ENCODE peak calls at places on chromosome 2, in ten cellular contexts. One of them, this sample, is unnamed.

GRCh38 chr2:73707058-73707457 is 30.1 kb downstream of the TPRKB start:
- DNase-seq in GM23248: no peak
- DNase-seq in NCI-H1105 treated with DMSO at 0.1 percent for 48 hours: no peak
- DNase-seq in upper lobe of left lung: no peak
- DNase-seq in choroid plexus epithelial cell: no peak
- DNase-seq in HEK293T: no peak
- DNase-seq in central memory CD4-positive, alpha-beta T cell: no peak
- DNase-seq in stimulated activated naive B cell treated with anti-CD40 and anti-IgM and Interleukin-4, amounts not matched to agents 10 μg/mL and 1 μg/mL and 100 μg/mL, for 72 hours: no peak
- DNase-seq in AG09319: no peak
- DNase-seq in activated effector memory CD4-positive, alpha-beta T cell treated with Interleukin-2 at 50 U/mL for 16 hours: no peak
- DNase-seq in this sample: no peak

GRCh38 chr2:191202881-191203397 is 42.3 kb upstream of the MYO1B start:
- DNase-seq in stimulated activated naive B cell treated with anti-CD40 and anti-IgM and Interleukin-4, amounts not matched to agents 10 μg/mL and 1 μg/mL and 100 μg/mL, for 72 hours: no peak
- DNase-seq in GM23248: peak
- DNase-seq in upper lobe of left lung: no peak
- DNase-seq in AG09319: no peak
- DNase-seq in activated effector memory CD4-positive, alpha-beta T cell treated with Interleukin-2 at 50 U/mL for 16 hours: no peak
- DNase-seq in central memory CD4-positive, alpha-beta T cell: no peak
- DNase-seq in HEK293T: no peak
- DNase-seq in NCI-H1105 treated with DMSO at 0.1 percent for 48 hours: no peak
- DNase-seq in choroid plexus epithelial cell: no peak
- DNase-seq in this sample: no peak

GRCh38 chr2:26692814-26693286 is 328 bp downstream of the KCNK3 start:
- DNase-seq in choroid plexus epithelial cell: peak
- DNase-seq in upper lobe of left lung: peak
- DNase-seq in activated effector memory CD4-positive, alpha-beta T cell treated with Interleukin-2 at 50 U/mL for 16 hours: no peak
- DNase-seq in central memory CD4-positive, alpha-beta T cell: no peak
- DNase-seq in GM23248: peak
- DNase-seq in NCI-H1105 treated with DMSO at 0.1 percent for 48 hours: peak
- DNase-seq in HEK293T: peak
- DNase-seq in stimulated activated naive B cell treated with anti-CD40 and anti-IgM and Interleukin-4, amounts not matched to agents 10 μg/mL and 1 μg/mL and 100 μg/mL, for 72 hours: no peak
- DNase-seq in AG09319: no peak
- DNase-seq in this sample: no peak

GRCh38 chr2:207617011-207617671 is 8.1 kb downstream of the METTL21A start:
- DNase-seq in activated effector memory CD4-positive, alpha-beta T cell treated with Interleukin-2 at 50 U/mL for 16 hours: no peak
- DNase-seq in NCI-H1105 treated with DMSO at 0.1 percent for 48 hours: no peak
- DNase-seq in choroid plexus epithelial cell: peak
- DNase-seq in AG09319: no peak
- DNase-seq in stimulated activated naive B cell treated with anti-CD40 and anti-IgM and Interleukin-4, amounts not matched to agents 10 μg/mL and 1 μg/mL and 100 μg/mL, for 72 hours: no peak
- DNase-seq in central memory CD4-positive, alpha-beta T cell: no peak
- DNase-seq in GM23248: peak
- DNase-seq in HEK293T: no peak
- DNase-seq in upper lobe of left lung: no peak
- DNase-seq in this sample: no peak

GRCh38 chr2:241835605-241836004 is 23.1 kb downstream of the PDCD1 start:
- DNase-seq in NCI-H1105 treated with DMSO at 0.1 percent for 48 hours: no peak
- DNase-seq in HEK293T: no peak
- DNase-seq in AG09319: no peak
- DNase-seq in GM23248: no peak
- DNase-seq in activated effector memory CD4-positive, alpha-beta T cell treated with Interleukin-2 at 50 U/mL for 16 hours: no peak
- DNase-seq in choroid plexus epithelial cell: no peak
- DNase-seq in upper lobe of left lung: no peak
- DNase-seq in central memory CD4-positive, alpha-beta T cell: no peak
- DNase-seq in stimulated activated naive B cell treated with anti-CD40 and anti-IgM and Interleukin-4, amounts not matched to agents 10 μg/mL and 1 μg/mL and 100 μg/mL, for 72 hours: no peak
- DNase-seq in this sample: no peak

GRCh38 chr2:222796413-222797103 is 64.3 kb upstream of the ACSL3 start:
- DNase-seq in AG09319: no peak
- DNase-seq in GM23248: no peak
- DNase-seq in upper lobe of left lung: no peak
- DNase-seq in stimulated activated naive B cell treated with anti-CD40 and anti-IgM and Interleukin-4, amounts not matched to agents 10 μg/mL and 1 μg/mL and 100 μg/mL, for 72 hours: no peak
- DNase-seq in activated effector memory CD4-positive, alpha-beta T cell treated with Interleukin-2 at 50 U/mL for 16 hours: no peak
- DNase-seq in choroid plexus epithelial cell: peak
- DNase-seq in central memory CD4-positive, alpha-beta T cell: no peak
- DNase-seq in NCI-H1105 treated with DMSO at 0.1 percent for 48 hours: no peak
- DNase-seq in HEK293T: no peak
- DNase-seq in this sample: no peak

GRCh38 chr2:161417428-161418274 is 1.6 kb downstream of the TBR1 start:
- DNase-seq in HEK293T: no peak
- DNase-seq in NCI-H1105 treated with DMSO at 0.1 percent for 48 hours: peak
- DNase-seq in choroid plexus epithelial cell: no peak
- DNase-seq in GM23248: no peak
- DNase-seq in upper lobe of left lung: no peak
- DNase-seq in stimulated activated naive B cell treated with anti-CD40 and anti-IgM and Interleukin-4, amounts not matched to agents 10 μg/mL and 1 μg/mL and 100 μg/mL, for 72 hours: no peak
- DNase-seq in central memory CD4-positive, alpha-beta T cell: no peak
- DNase-seq in activated effector memory CD4-positive, alpha-beta T cell treated with Interleukin-2 at 50 U/mL for 16 hours: no peak
- DNase-seq in AG09319: no peak
- DNase-seq in this sample: no peak

GRCh38 chr2:1825046-1825445 is 80.7 kb upstream of the PXDN start:
- DNase-seq in GM23248: no peak
- DNase-seq in upper lobe of left lung: no peak
- DNase-seq in AG09319: no peak
- DNase-seq in central memory CD4-positive, alpha-beta T cell: no peak
- DNase-seq in stimulated activated naive B cell treated with anti-CD40 and anti-IgM and Interleukin-4, amounts not matched to agents 10 μg/mL and 1 μg/mL and 100 μg/mL, for 72 hours: no peak
- DNase-seq in choroid plexus epithelial cell: no peak
- DNase-seq in NCI-H1105 treated with DMSO at 0.1 percent for 48 hours: no peak
- DNase-seq in activated effector memory CD4-positive, alpha-beta T cell treated with Interleukin-2 at 50 U/mL for 16 hours: no peak
- DNase-seq in HEK293T: no peak
- DNase-seq in this sample: no peak

GRCh38 chr2:199455533-199456382 is 2.0 kb downstream of the SATB2 start:
- DNase-seq in choroid plexus epithelial cell: peak
- DNase-seq in activated effector memory CD4-positive, alpha-beta T cell treated with Interleukin-2 at 50 U/mL for 16 hours: no peak
- DNase-seq in GM23248: peak
- DNase-seq in upper lobe of left lung: peak
- DNase-seq in central memory CD4-positive, alpha-beta T cell: no peak
- DNase-seq in AG09319: no peak
- DNase-seq in NCI-H1105 treated with DMSO at 0.1 percent for 48 hours: peak
- DNase-seq in HEK293T: no peak
- DNase-seq in stimulated activated naive B cell treated with anti-CD40 and anti-IgM and Interleukin-4, amounts not matched to agents 10 μg/mL and 1 μg/mL and 100 μg/mL, for 72 hours: peak
- DNase-seq in this sample: peak

GRCh38 chr2:62719757-62720156 is 14.2 kb downstream of the EHBP1 start:
- DNase-seq in NCI-H1105 treated with DMSO at 0.1 percent for 48 hours: no peak
- DNase-seq in central memory CD4-positive, alpha-beta T cell: no peak
- DNase-seq in choroid plexus epithelial cell: no peak
- DNase-seq in AG09319: no peak
- DNase-seq in HEK293T: no peak
- DNase-seq in GM23248: no peak
- DNase-seq in stimulated activated naive B cell treated with anti-CD40 and anti-IgM and Interleukin-4, amounts not matched to agents 10 μg/mL and 1 μg/mL and 100 μg/mL, for 72 hours: no peak
- DNase-seq in upper lobe of left lung: no peak
- DNase-seq in activated effector memory CD4-positive, alpha-beta T cell treated with Interleukin-2 at 50 U/mL for 16 hours: no peak
- DNase-seq in this sample: no peak

GRCh38 chr2:10309286-10309685 is 6.6 kb downstream of the HPCAL1 start:
- DNase-seq in AG09319: no peak
- DNase-seq in upper lobe of left lung: no peak
- DNase-seq in activated effector memory CD4-positive, alpha-beta T cell treated with Interleukin-2 at 50 U/mL for 16 hours: no peak
- DNase-seq in GM23248: no peak
- DNase-seq in stimulated activated naive B cell treated with anti-CD40 and anti-IgM and Interleukin-4, amounts not matched to agents 10 μg/mL and 1 μg/mL and 100 μg/mL, for 72 hours: no peak
- DNase-seq in central memory CD4-positive, alpha-beta T cell: no peak
- DNase-seq in HEK293T: no peak
- DNase-seq in choroid plexus epithelial cell: no peak
- DNase-seq in NCI-H1105 treated with DMSO at 0.1 percent for 48 hours: no peak
- DNase-seq in this sample: no peak

GRCh38 chr2:1282552-1282951 is 130.7 kb upstream of the TPO start:
- DNase-seq in central memory CD4-positive, alpha-beta T cell: no peak
- DNase-seq in activated effector memory CD4-positive, alpha-beta T cell treated with Interleukin-2 at 50 U/mL for 16 hours: no peak
- DNase-seq in HEK293T: no peak
- DNase-seq in stimulated activated naive B cell treated with anti-CD40 and anti-IgM and Interleukin-4, amounts not matched to agents 10 μg/mL and 1 μg/mL and 100 μg/mL, for 72 hours: no peak
- DNase-seq in AG09319: no peak
- DNase-seq in upper lobe of left lung: peak
- DNase-seq in choroid plexus epithelial cell: no peak
- DNase-seq in NCI-H1105 treated with DMSO at 0.1 percent for 48 hours: no peak
- DNase-seq in GM23248: no peak
- DNase-seq in this sample: no peak

GRCh38 chr2:214484239-214484638 is 73.4 kb downstream of the VWC2L start:
- DNase-seq in activated effector memory CD4-positive, alpha-beta T cell treated with Interleukin-2 at 50 U/mL for 16 hours: no peak
- DNase-seq in central memory CD4-positive, alpha-beta T cell: no peak
- DNase-seq in GM23248: no peak
- DNase-seq in NCI-H1105 treated with DMSO at 0.1 percent for 48 hours: peak
- DNase-seq in upper lobe of left lung: no peak
- DNase-seq in AG09319: no peak
- DNase-seq in stimulated activated naive B cell treated with anti-CD40 and anti-IgM and Interleukin-4, amounts not matched to agents 10 μg/mL and 1 μg/mL and 100 μg/mL, for 72 hours: no peak
- DNase-seq in choroid plexus epithelial cell: no peak
- DNase-seq in HEK293T: no peak
- DNase-seq in this sample: no peak

GRCh38 chr2:217887841-217888665 is 114.7 kb downstream of the TNS1 start:
- DNase-seq in central memory CD4-positive, alpha-beta T cell: no peak
- DNase-seq in activated effector memory CD4-positive, alpha-beta T cell treated with Interleukin-2 at 50 U/mL for 16 hours: no peak
- DNase-seq in upper lobe of left lung: no peak
- DNase-seq in HEK293T: no peak
- DNase-seq in AG09319: no peak
- DNase-seq in GM23248: peak
- DNase-seq in NCI-H1105 treated with DMSO at 0.1 percent for 48 hours: no peak
- DNase-seq in choroid plexus epithelial cell: peak
- DNase-seq in stimulated activated naive B cell treated with anti-CD40 and anti-IgM and Interleukin-4, amounts not matched to agents 10 μg/mL and 1 μg/mL and 100 μg/mL, for 72 hours: no peak
- DNase-seq in this sample: no peak

GRCh38 chr2:126890136-126890961 is 8.3 kb upstream of the TEX51 start:
- DNase-seq in choroid plexus epithelial cell: no peak
- DNase-seq in activated effector memory CD4-positive, alpha-beta T cell treated with Interleukin-2 at 50 U/mL for 16 hours: no peak
- DNase-seq in AG09319: no peak
- DNase-seq in central memory CD4-positive, alpha-beta T cell: no peak
- DNase-seq in NCI-H1105 treated with DMSO at 0.1 percent for 48 hours: no peak
- DNase-seq in HEK293T: no peak
- DNase-seq in GM23248: no peak
- DNase-seq in stimulated activated naive B cell treated with anti-CD40 and anti-IgM and Interleukin-4, amounts not matched to agents 10 μg/mL and 1 μg/mL and 100 μg/mL, for 72 hours: no peak
- DNase-seq in upper lobe of left lung: no peak
- DNase-seq in this sample: no peak

GRCh38 chr2:71945133-71945959 is 202.3 kb downstream of the CYP26B1 start:
- DNase-seq in HEK293T: no peak
- DNase-seq in NCI-H1105 treated with DMSO at 0.1 percent for 48 hours: no peak
- DNase-seq in AG09319: no peak
- DNase-seq in central memory CD4-positive, alpha-beta T cell: no peak
- DNase-seq in GM23248: no peak
- DNase-seq in activated effector memory CD4-positive, alpha-beta T cell treated with Interleukin-2 at 50 U/mL for 16 hours: no peak
- DNase-seq in choroid plexus epithelial cell: no peak
- DNase-seq in stimulated activated naive B cell treated with anti-CD40 and anti-IgM and Interleukin-4, amounts not matched to agents 10 μg/mL and 1 μg/mL and 100 μg/mL, for 72 hours: no peak
- DNase-seq in upper lobe of left lung: no peak
- DNase-seq in this sample: no peak

GRCh38 chr2:28643911-28644334 is 107.7 kb upstream of the PPP1CB start:
- DNase-seq in activated effector memory CD4-positive, alpha-beta T cell treated with Interleukin-2 at 50 U/mL for 16 hours: no peak
- DNase-seq in stimulated activated naive B cell treated with anti-CD40 and anti-IgM and Interleukin-4, amounts not matched to agents 10 μg/mL and 1 μg/mL and 100 μg/mL, for 72 hours: no peak
- DNase-seq in HEK293T: no peak
- DNase-seq in central memory CD4-positive, alpha-beta T cell: no peak
- DNase-seq in NCI-H1105 treated with DMSO at 0.1 percent for 48 hours: no peak
- DNase-seq in upper lobe of left lung: no peak
- DNase-seq in choroid plexus epithelial cell: peak
- DNase-seq in GM23248: peak
- DNase-seq in AG09319: no peak
- DNase-seq in this sample: no peak

GRCh38 chr2:41892486-41892885 is 155.3 kb upstream of the PKDCC start:
- DNase-seq in HEK293T: no peak
- DNase-seq in NCI-H1105 treated with DMSO at 0.1 percent for 48 hours: no peak
- DNase-seq in central memory CD4-positive, alpha-beta T cell: no peak
- DNase-seq in choroid plexus epithelial cell: peak
- DNase-seq in activated effector memory CD4-positive, alpha-beta T cell treated with Interleukin-2 at 50 U/mL for 16 hours: no peak
- DNase-seq in stimulated activated naive B cell treated with anti-CD40 and anti-IgM and Interleukin-4, amounts not matched to agents 10 μg/mL and 1 μg/mL and 100 μg/mL, for 72 hours: no peak
- DNase-seq in AG09319: no peak
- DNase-seq in upper lobe of left lung: no peak
- DNase-seq in GM23248: no peak
- DNase-seq in this sample: no peak

GRCh38 chr2:8607591-8607990 is 74.3 kb upstream of the ID2 start:
- DNase-seq in HEK293T: no peak
- DNase-seq in GM23248: peak
- DNase-seq in central memory CD4-positive, alpha-beta T cell: no peak
- DNase-seq in activated effector memory CD4-positive, alpha-beta T cell treated with Interleukin-2 at 50 U/mL for 16 hours: no peak
- DNase-seq in stimulated activated naive B cell treated with anti-CD40 and anti-IgM and Interleukin-4, amounts not matched to agents 10 μg/mL and 1 μg/mL and 100 μg/mL, for 72 hours: no peak
- DNase-seq in upper lobe of left lung: no peak
- DNase-seq in NCI-H1105 treated with DMSO at 0.1 percent for 48 hours: no peak
- DNase-seq in AG09319: peak
- DNase-seq in choroid plexus epithelial cell: peak
- DNase-seq in this sample: no peak

GRCh38 chr2:237473474-237474453 is 13.3 kb upstream of the MLPH start:
- DNase-seq in choroid plexus epithelial cell: peak
- DNase-seq in HEK293T: no peak
- DNase-seq in upper lobe of left lung: peak
- DNase-seq in AG09319: no peak
- DNase-seq in GM23248: peak
- DNase-seq in activated effector memory CD4-positive, alpha-beta T cell treated with Interleukin-2 at 50 U/mL for 16 hours: no peak
- DNase-seq in central memory CD4-positive, alpha-beta T cell: no peak
- DNase-seq in stimulated activated naive B cell treated with anti-CD40 and anti-IgM and Interleukin-4, amounts not matched to agents 10 μg/mL and 1 μg/mL and 100 μg/mL, for 72 hours: no peak
- DNase-seq in NCI-H1105 treated with DMSO at 0.1 percent for 48 hours: no peak
- DNase-seq in this sample: no peak

GRCh38 chr2:173090291-173090877 is 14.7 kb downstream of the MAP3K20 start:
- DNase-seq in AG09319: peak
- DNase-seq in GM23248: peak
- DNase-seq in HEK293T: no peak
- DNase-seq in activated effector memory CD4-positive, alpha-beta T cell treated with Interleukin-2 at 50 U/mL for 16 hours: no peak
- DNase-seq in central memory CD4-positive, alpha-beta T cell: no peak
- DNase-seq in upper lobe of left lung: no peak
- DNase-seq in NCI-H1105 treated with DMSO at 0.1 percent for 48 hours: no peak
- DNase-seq in stimulated activated naive B cell treated with anti-CD40 and anti-IgM and Interleukin-4, amounts not matched to agents 10 μg/mL and 1 μg/mL and 100 μg/mL, for 72 hours: no peak
- DNase-seq in choroid plexus epithelial cell: peak
- DNase-seq in this sample: no peak

GRCh38 chr2:24304098-24304497 is 56.2 kb downstream of the ITSN2 start:
- DNase-seq in AG09319: peak
- DNase-seq in GM23248: peak
- DNase-seq in upper lobe of left lung: no peak
- DNase-seq in choroid plexus epithelial cell: peak
- DNase-seq in HEK293T: no peak
- DNase-seq in stimulated activated naive B cell treated with anti-CD40 and anti-IgM and Interleukin-4, amounts not matched to agents 10 μg/mL and 1 μg/mL and 100 μg/mL, for 72 hours: no peak
- DNase-seq in activated effector memory CD4-positive, alpha-beta T cell treated with Interleukin-2 at 50 U/mL for 16 hours: no peak
- DNase-seq in NCI-H1105 treated with DMSO at 0.1 percent for 48 hours: peak
- DNase-seq in central memory CD4-positive, alpha-beta T cell: no peak
- DNase-seq in this sample: no peak

GRCh38 chr2:241148239-241148638 is 1.0 kb downstream of the PASK start:
- DNase-seq in NCI-H1105 treated with DMSO at 0.1 percent for 48 hours: no peak
- DNase-seq in central memory CD4-positive, alpha-beta T cell: no peak
- DNase-seq in upper lobe of left lung: no peak
- DNase-seq in choroid plexus epithelial cell: no peak
- DNase-seq in activated effector memory CD4-positive, alpha-beta T cell treated with Interleukin-2 at 50 U/mL for 16 hours: no peak
- DNase-seq in AG09319: no peak
- DNase-seq in HEK293T: no peak
- DNase-seq in stimulated activated naive B cell treated with anti-CD40 and anti-IgM and Interleukin-4, amounts not matched to agents 10 μg/mL and 1 μg/mL and 100 μg/mL, for 72 hours: no peak
- DNase-seq in GM23248: no peak
- DNase-seq in this sample: peak

GRCh38 chr2:223969856-223970255 is 12.6 kb downstream of the MRPL44 start:
- DNase-seq in activated effector memory CD4-positive, alpha-beta T cell treated with Interleukin-2 at 50 U/mL for 16 hours: no peak
- DNase-seq in stimulated activated naive B cell treated with anti-CD40 and anti-IgM and Interleukin-4, amounts not matched to agents 10 μg/mL and 1 μg/mL and 100 μg/mL, for 72 hours: no peak
- DNase-seq in central memory CD4-positive, alpha-beta T cell: no peak
- DNase-seq in NCI-H1105 treated with DMSO at 0.1 percent for 48 hours: no peak
- DNase-seq in upper lobe of left lung: no peak
- DNase-seq in choroid plexus epithelial cell: peak
- DNase-seq in GM23248: peak
- DNase-seq in AG09319: no peak
- DNase-seq in HEK293T: no peak
- DNase-seq in this sample: no peak

GRCh38 chr2:75403991-75404428 is 156.7 kb downstream of the EVA1A start:
- DNase-seq in HEK293T: peak
- DNase-seq in NCI-H1105 treated with DMSO at 0.1 percent for 48 hours: peak
- DNase-seq in AG09319: peak
- DNase-seq in upper lobe of left lung: no peak
- DNase-seq in GM23248: peak
- DNase-seq in stimulated activated naive B cell treated with anti-CD40 and anti-IgM and Interleukin-4, amounts not matched to agents 10 μg/mL and 1 μg/mL and 100 μg/mL, for 72 hours: no peak
- DNase-seq in choroid plexus epithelial cell: peak
- DNase-seq in central memory CD4-positive, alpha-beta T cell: peak
- DNase-seq in activated effector memory CD4-positive, alpha-beta T cell treated with Interleukin-2 at 50 U/mL for 16 hours: no peak
- DNase-seq in this sample: peak

GRCh38 chr2:189639003-189639609 is 22.2 kb upstream of the ASNSD1 start:
- DNase-seq in NCI-H1105 treated with DMSO at 0.1 percent for 48 hours: no peak
- DNase-seq in upper lobe of left lung: no peak
- DNase-seq in choroid plexus epithelial cell: no peak
- DNase-seq in central memory CD4-positive, alpha-beta T cell: no peak
- DNase-seq in activated effector memory CD4-positive, alpha-beta T cell treated with Interleukin-2 at 50 U/mL for 16 hours: no peak
- DNase-seq in AG09319: no peak
- DNase-seq in HEK293T: no peak
- DNase-seq in GM23248: peak
- DNase-seq in stimulated activated naive B cell treated with anti-CD40 and anti-IgM and Interleukin-4, amounts not matched to agents 10 μg/mL and 1 μg/mL and 100 μg/mL, for 72 hours: no peak
- DNase-seq in this sample: no peak

GRCh38 chr2:218286570-218287459 is 5.5 kb downstream of the TMBIM1 start:
- DNase-seq in AG09319: peak
- DNase-seq in activated effector memory CD4-positive, alpha-beta T cell treated with Interleukin-2 at 50 U/mL for 16 hours: peak
- DNase-seq in HEK293T: peak
- DNase-seq in central memory CD4-positive, alpha-beta T cell: peak
- DNase-seq in stimulated activated naive B cell treated with anti-CD40 and anti-IgM and Interleukin-4, amounts not matched to agents 10 μg/mL and 1 μg/mL and 100 μg/mL, for 72 hours: peak
- DNase-seq in GM23248: peak
- DNase-seq in choroid plexus epithelial cell: peak
- DNase-seq in NCI-H1105 treated with DMSO at 0.1 percent for 48 hours: no peak
- DNase-seq in upper lobe of left lung: no peak
- DNase-seq in this sample: peak

GRCh38 chr2:200756618-200757321 is 54.9 kb upstream of the BZW1 start:
- DNase-seq in AG09319: no peak
- DNase-seq in NCI-H1105 treated with DMSO at 0.1 percent for 48 hours: no peak
- DNase-seq in stimulated activated naive B cell treated with anti-CD40 and anti-IgM and Interleukin-4, amounts not matched to agents 10 μg/mL and 1 μg/mL and 100 μg/mL, for 72 hours: no peak
- DNase-seq in HEK293T: no peak
- DNase-seq in choroid plexus epithelial cell: peak
- DNase-seq in upper lobe of left lung: no peak
- DNase-seq in central memory CD4-positive, alpha-beta T cell: no peak
- DNase-seq in activated effector memory CD4-positive, alpha-beta T cell treated with Interleukin-2 at 50 U/mL for 16 hours: no peak
- DNase-seq in GM23248: peak
- DNase-seq in this sample: peak

This sample was measured in Karpas-422.